ENCODE peak calls at places on chromosome 9, in nine cellular contexts. C is fibroblast of lung, U is PC-9, S is GM23338, M is neural progenitor cell, B is GM23248, W is MM.1S, H is mammary epithelial cell, X is GM12878. J is an unnamed sample.

GRCh38 chr9:87834357-87834756 is 48.3 kb upstream of the SPATA31E1 start:
- DNase-seq in C (no peak), U (no peak), S (peak; percentile 87), M (peak; percentile 63), B (no peak), W (no peak), H (no peak), X (no peak), J (no peak)

GRCh38 chr9:70556736-70557135 is 142.3 kb upstream of the KLF9 start:
- DNase-seq in C (no peak), U (no peak), S (no peak), M (no peak), B (no peak), W (no peak), H (no peak), X (no peak), J (no peak)

GRCh38 chr9:111633389-111633736 is 2.2 kb downstream of the DNAJC25 start:
- DNase-seq in C (no peak), U (no peak), S (no peak), M (no peak), B (no peak), W (no peak), H (no peak), X (no peak), J (no peak)

GRCh38 chr9:98917691-98918487 is 25.8 kb upstream of the COL15A1 start:
- DNase-seq in C (no peak), U (no peak), S (no peak), M (no peak), B (no peak), W (no peak), H (no peak), X (no peak), J (no peak)

GRCh38 chr9:3292311-3292710 is 233.5 kb downstream of the RFX3 start:
- DNase-seq in C (peak; percentile 10), U (no peak), S (no peak), M (no peak), B (peak; percentile 42), W (no peak), H (no peak), X (no peak), J (no peak)

GRCh38 chr9:123867971-123868370 is 62.0 kb downstream of the DENND1A start:
- DNase-seq in C (no peak), U (no peak), S (no peak), M (peak; percentile 19), B (no peak), W (no peak), H (no peak), X (no peak), J (no peak)

GRCh38 chr9:99565203-99565602 is 256.5 kb upstream of the NR4A3 start:
- DNase-seq in C (no peak), U (no peak), S (no peak), M (no peak), B (no peak), W (no peak), H (no peak), X (no peak), J (no peak)

GRCh38 chr9:78006734-78007133 is 24.9 kb downstream of the GNAQ start:
- DNase-seq in C (no peak), U (no peak), S (no peak), M (no peak), B (no peak), W (no peak), H (no peak), X (no peak), J (no peak)

GRCh38 chr9:82168585-82168984 is 180.0 kb downstream of the SPATA31D1 start:
- DNase-seq in C (peak; percentile 73), U (peak; percentile 35), S (no peak), M (no peak), B (peak; percentile 13), W (no peak), H (peak; percentile 91), X (no peak), J (peak; percentile 82)

GRCh38 chr9:104934686-104935413 is 6.9 kb upstream of the ABCA1 start:
- DNase-seq in C (no peak), U (no peak), S (no peak), M (no peak), B (peak; percentile 45), W (no peak), H (no peak), X (no peak), J (no peak)

GRCh38 chr9:132663120-132663519 is 6.7 kb downstream of the DDX31 start:
- DNase-seq in C (peak; percentile 17), U (no peak), S (peak; percentile 80), M (peak; percentile 49), B (no peak), W (no peak), H (no peak), X (no peak), J (no peak)

GRCh38 chr9:38110476-38110875 is 41.4 kb upstream of the SHB start:
- DNase-seq in C (no peak), U (no peak), S (no peak), M (no peak), B (no peak), W (no peak), H (no peak), X (no peak), J (no peak)

GRCh38 chr9:78212868-78213267 is 23.0 kb upstream of the CEP78 start:
- DNase-seq in C (peak; percentile 20), U (no peak), S (no peak), M (no peak), B (no peak), W (no peak), H (no peak), X (no peak), J (no peak)

GRCh38 chr9:37325778-37326177 is 96.7 kb upstream of the GRHPR start:
- DNase-seq in C (no peak), U (no peak), S (no peak), M (no peak), B (peak; percentile 20), W (no peak), H (no peak), X (no peak), J (no peak)

GRCh38 chr9:137685035-137685885 is 66.5 kb downstream of the EHMT1 start:
- DNase-seq in C (peak; percentile 76), U (no peak), S (no peak), M (no peak), B (peak; percentile 44), W (no peak), H (no peak), X (no peak), J (peak; percentile 21)

GRCh38 chr9:120435066-120435465 is 144.9 kb downstream of the CDK5RAP2 start:
- DNase-seq in C (peak; percentile 56), U (no peak), S (no peak), M (no peak), B (peak; percentile 55), W (no peak), H (no peak), X (no peak), J (no peak)

GRCh38 chr9:97853056-97853843 is at the start of gene FOXE1:
- DNase-seq in C (no peak), U (peak; percentile 71), S (peak; percentile 55), M (peak; percentile 60), B (no peak), W (no peak), H (peak; percentile 35), X (no peak), J (no peak)

GRCh38 chr9:97851450-97851883 is 1.6 kb upstream of the FOXE1 start:
- DNase-seq in C (no peak), U (no peak), S (peak; percentile 48), M (peak; percentile 52), B (no peak), W (no peak), H (no peak), X (no peak), J (no peak)

GRCh38 chr9:97852001-97852398 is 1.0 kb upstream of the FOXE1 start:
- DNase-seq in C (no peak), U (peak; percentile 73), S (peak; percentile 79), M (peak; percentile 72), B (no peak), W (no peak), H (no peak), X (no peak), J (no peak)

GRCh38 chr9:97853844-97854695 is 1.0 kb downstream of the FOXE1 start:
- DNase-seq in C (peak; percentile 25), U (peak; percentile 53), S (peak; percentile 82), M (peak; percentile 66), B (peak; percentile 56), W (no peak), H (peak; percentile 57), X (no peak), J (no peak)

DNA sequence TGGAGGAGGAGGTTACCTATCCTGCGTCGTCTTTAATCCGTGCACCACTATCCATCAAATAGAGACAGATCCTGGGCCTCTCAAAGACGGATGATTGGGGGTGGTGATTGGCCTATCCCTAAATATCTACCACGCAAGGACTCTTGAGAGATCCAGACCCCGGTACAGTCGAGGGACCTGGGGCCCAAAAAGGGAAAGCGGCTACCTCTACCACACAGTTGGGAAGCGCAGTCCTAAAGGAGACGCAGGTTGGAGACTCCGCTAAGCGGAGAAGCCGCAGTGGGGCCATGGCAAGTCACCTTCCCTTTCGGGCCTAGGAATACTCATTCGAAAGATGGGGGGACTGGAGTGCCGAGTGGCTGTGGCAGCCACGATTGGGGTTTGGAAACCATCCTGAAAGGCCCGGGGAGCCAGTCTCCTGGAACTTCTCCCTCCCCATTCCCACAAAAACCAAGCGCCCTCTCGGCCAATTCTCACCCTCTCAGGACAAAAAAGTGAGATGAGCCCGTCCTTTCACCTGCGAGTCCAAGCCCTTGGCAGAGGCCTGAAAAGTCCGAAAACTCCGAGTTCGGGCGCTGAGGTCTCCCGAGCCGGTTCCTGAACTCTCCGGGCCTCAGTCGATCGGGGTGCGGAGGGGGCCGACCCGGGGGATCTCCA is 499 bp upstream of the FOXE1 start:
- DNase-seq in C (no peak), U (no peak), S (peak; percentile 62), M (peak; percentile 43), B (no peak), W (no peak), H (no peak), X (no peak), J (no peak)
- TF ChIP-seq EZH2 in C (peak; percentile 99), U (no peak), S (peak; percentile 97), M (peak; percentile 66), B (peak; percentile 99), W (no peak), H (peak; percentile 20), X (no peak), J (no peak)

GRCh38 chr9:30967484-30967883 is 1417.0 kb upstream of the ACO1 start:
- DNase-seq in C (no peak), U (no peak), S (peak; percentile 29), M (no peak), B (no peak), W (no peak), H (peak; percentile 6), X (no peak), J (peak; percentile 3)
- H3K4me1 ChIP-seq in C (no peaks in the 10 kb centered on the region), U (no peaks in the 10 kb centered on the region), S (no peaks in the 10 kb centered on the region), M (no peaks in the 10 kb centered on the region), B (no peaks in the 10 kb centered on the region), W (no peaks in the 10 kb centered on the region), H (no peaks in the 10 kb centered on the region), X (no peaks in the 10 kb centered on the region), J (no peaks in the 10 kb centered on the region)

GRCh38 chr9:17905356-17906203 is 326.7 kb downstream of the SH3GL2 start:
- DNase-seq in C (no peak), U (no peak), S (peak; percentile 21), M (peak; percentile 34), B (no peak), W (no peak), H (no peak), X (no peak), J (no peak)
- TF ChIP-seq EZH2 in C (no peak), U (no peak), S (no peak), M (peak; percentile 8), B (peak; percentile 8), W (no peak), H (peak; percentile 56), X (no peak), J (no peak)

GRCh38 chr9:33025572-33026347 is 687 bp downstream of the DNAJA1 start:
- DNase-seq in C (peak; percentile 36), U (peak; percentile 50), S (peak; percentile 86), M (peak; percentile 87), B (peak; percentile 72), W (peak; percentile 74), H (peak; percentile 51), X (no peak), J (peak; percentile 46)
- H3K4me1 ChIP-seq in C (peaks cover 9% of the 10 kb centered on the region), U (peaks cover 54% of the 10 kb centered on the region), S (peaks cover 21% of the 10 kb centered on the region), M (peaks cover 25% of the 10 kb centered on the region), B (peaks cover 45% of the 10 kb centered on the region), W (peaks cover 30% of the 10 kb centered on the region), H (peaks cover 50% of the 10 kb centered on the region), X (peaks cover 10% of the 10 kb centered on the region), J (peaks cover 55% of the 10 kb centered on the region)